ENCODE peak calls at places on chromosomes 6 and 20, in ten cellular contexts. V is Peyer's patch, R is lower lobe of right lung, A is right cardiac atrium, L is IMR-90, X is esophagus squamous epithelium, S is A549, W is endothelial cell of umbilical vein, Y is HAP-1, Z is transverse colon. H is an unnamed sample. For H3K4me1, the result is how much of the 10 kb centered on the place peaks cover.

GRCh38 chr6:44452725-44453124 is 65.2 kb downstream of the CDC5L start:
- DNase-seq in V (no peak), R (no peak), A (no peak), L (peak), X (no peak), S (no peak), W (peak), Y (no peak), Z (no peak), H (no peak)

GRCh38 chr6:144007779-144008500 is at the start of gene PLAGL1:
- DNase-seq in V (peak), R (peak), A (peak), L (peak), X (no peak), S (peak), W (peak), Y (no peak), Z (peak), H (peak)

GRCh38 chr6:111804627-111805235 is 68.5 kb downstream of the FYN start:
- DNase-seq in V (peak), R (no peak), A (peak), L (peak), X (no peak), S (no peak), W (peak), Y (no peak), Z (peak), H (no peak)

GRCh38 chr6:158703840-158704822 is 54.3 kb downstream of the SYTL3 start:
- DNase-seq in V (peak), R (peak), A (peak), L (peak), X (peak), S (peak), W (peak), Y (peak), Z (peak), H (peak)

GRCh38 chr20:6829510-6830116 is 62.1 kb downstream of the BMP2 start:
- DNase-seq in V (no peak), R (no peak), A (no peak), L (peak), X (no peak), S (no peak), W (peak), Y (no peak), Z (no peak), H (no peak)

GRCh38 chr6:105279463-105279862 is 99.6 kb upstream of the POPDC3 start:
- DNase-seq in V (no peak), R (no peak), A (no peak), L (no peak), X (no peak), S (no peak), W (no peak), Y (no peak), Z (no peak), H (no peak)

GRCh38 chr6:84449220-84449619 is 221.8 kb upstream of the CEP162 start:
- DNase-seq in V (no peak), R (no peak), A (no peak), L (no peak), X (no peak), S (no peak), W (peak), Y (no peak), Z (no peak), H (no peak)

GRCh38 chr6:158620963-158621693 is 23.4 kb downstream of the DYNLT1 start:
- DNase-seq in V (no peak), R (no peak), A (no peak), L (no peak), X (no peak), S (no peak), W (no peak), Y (no peak), Z (no peak), H (no peak)

GRCh38 chr6:80618953-80619352 is 512.5 kb downstream of the BCKDHB start:
- DNase-seq in V (no peak), R (no peak), A (no peak), L (peak), X (no peak), S (no peak), W (no peak), Y (no peak), Z (no peak), H (no peak)

GRCh38 chr6:7910654-7911344 is at the start of gene TXNDC5:
- DNase-seq in V (peak), R (peak), A (peak), L (peak), X (no peak), S (peak), W (peak), Y (peak), Z (peak), H (peak)

GRCh38 chr20:17844549-17845298 is 123.9 kb downstream of the SNX5 start:
- DNase-seq in V (no peak), R (no peak), A (peak), L (no peak), X (no peak), S (no peak), W (no peak), Y (no peak), Z (no peak), H (no peak)

GRCh38 chr20:13515291-13515690 is 123.4 kb downstream of the TASP1 start:
- DNase-seq in V (no peak), R (no peak), A (no peak), L (peak), X (no peak), S (no peak), W (no peak), Y (no peak), Z (no peak), H (no peak)

GRCh38 chr6:81683928-81684327 is 68.6 kb downstream of the TENT5A start:
- DNase-seq in V (no peak), R (no peak), A (no peak), L (peak), X (no peak), S (no peak), W (peak), Y (no peak), Z (no peak), H (no peak)

GRCh38 chr6:99745651-99746050 is 139.0 kb downstream of the PRDM13 start:
- DNase-seq in V (no peak), R (no peak), A (no peak), L (no peak), X (no peak), S (no peak), W (no peak), Y (no peak), Z (no peak), H (no peak)

GRCh38 chr6:168272379-168273011 is 47.1 kb downstream of the DACT2 start:
- DNase-seq in V (no peak), R (no peak), A (no peak), L (no peak), X (no peak), S (no peak), W (no peak), Y (no peak), Z (no peak), H (no peak)

GRCh38 chr6:4941782-4942672 is 61.8 kb downstream of the RPP40 start:
- DNase-seq in V (no peak), R (no peak), A (no peak), L (peak), X (no peak), S (peak), W (peak), Y (peak), Z (no peak), H (no peak)

GRCh38 chr6:109313139-109313538 is 69.1 kb downstream of the CD164 start:
- DNase-seq in V (no peak), R (no peak), A (no peak), L (no peak), X (no peak), S (no peak), W (no peak), Y (no peak), Z (no peak), H (no peak)

GRCh38 chr20:51542894-51543788 is 622 bp upstream of the NFATC2 start:
- DNase-seq in V (no peak), R (no peak), A (no peak), L (no peak), X (no peak), S (no peak), W (no peak), Y (no peak), Z (peak), H (no peak)
- H3K4me3 ChIP-seq in V (peak), R (peak), A (peak), L (no peak), X (peak), S (no peak), W (peak), Y (peak), Z (peak), H (peak)

DNA sequence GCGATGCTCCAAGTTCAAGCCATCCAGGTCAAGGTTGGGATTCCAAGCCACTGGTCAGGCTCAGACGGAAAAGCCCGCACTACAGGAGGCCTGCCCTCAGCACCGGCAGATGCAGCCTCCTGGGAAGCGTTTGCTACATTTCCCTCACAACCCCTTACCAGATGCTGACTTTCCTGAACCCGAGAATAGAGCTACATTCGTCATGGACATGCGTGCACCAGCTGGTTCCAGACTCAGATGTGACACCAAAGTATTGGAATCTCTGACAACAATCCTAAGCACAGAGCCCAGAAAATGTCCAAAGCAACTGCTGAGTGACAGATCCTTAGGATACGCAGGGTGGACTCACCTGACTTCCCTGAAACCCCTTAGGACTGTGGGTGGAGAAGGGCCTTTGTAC is 174.9 kb downstream of the SASH1 start:
- DNase-seq in V (no peak), R (no peak), A (no peak), L (no peak), X (no peak), S (no peak), W (no peak), Y (no peak), Z (no peak), H (no peak)
- H3K4me1 ChIP-seq in V (under half), R (under half), A (under half), L (under half), X (half or more), S (under half), W (under half), Y (under half), Z (under half), H (under half)

GRCh38 chr6:28254340-28254618 is 2.2 kb upstream of the ZKSCAN4 start:
- DNase-seq in V (no peak), R (no peak), A (no peak), L (no peak), X (no peak), S (no peak), W (no peak), Y (no peak), Z (no peak), H (no peak)

GRCh38 chr6:28248916-28249315 is 3.2 kb downstream of the ZKSCAN4 start:
- DNase-seq in V (no peak), R (no peak), A (no peak), L (no peak), X (no peak), S (no peak), W (no peak), Y (no peak), Z (no peak), H (no peak)

GRCh38 chr6:28251648-28252506 is at the start of gene ZKSCAN4:
- DNase-seq in V (peak), R (peak), A (peak), L (peak), X (no peak), S (peak), W (peak), Y (peak), Z (peak), H (peak)

GRCh38 chr6:28252507-28252975 is 472 bp upstream of the ZKSCAN4 start:
- DNase-seq in V (no peak), R (no peak), A (no peak), L (no peak), X (no peak), S (no peak), W (no peak), Y (no peak), Z (no peak), H (no peak)

DNA sequence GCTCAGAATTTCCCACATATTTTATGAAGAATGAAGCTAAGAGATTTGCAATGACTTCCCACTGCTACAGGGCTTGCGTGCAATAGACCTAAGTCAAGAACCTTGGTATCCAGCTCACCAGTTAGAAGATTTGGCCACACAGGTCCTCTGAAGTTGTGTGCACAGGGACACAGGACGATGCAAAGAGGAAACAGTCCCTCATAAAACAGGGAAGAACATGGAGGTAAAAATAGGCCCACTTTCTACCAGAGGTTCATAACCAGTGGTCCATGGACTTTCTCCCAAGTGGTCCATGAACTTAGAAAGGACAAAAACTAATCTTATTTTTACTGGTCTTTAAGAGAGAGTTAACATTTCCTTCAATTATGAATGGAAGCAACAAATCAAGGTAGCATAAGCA is 1.3 kb downstream of the ZKSCAN4 start:
- DNase-seq in V (no peak), R (no peak), A (no peak), L (no peak), X (no peak), S (no peak), W (no peak), Y (no peak), Z (no peak), H (no peak)
- H3K4me3 ChIP-seq in V (peak), R (peak), A (peak), L (peak), X (peak), S (peak), W (peak), Y (peak), Z (no peak), H (no peak)

DNA sequence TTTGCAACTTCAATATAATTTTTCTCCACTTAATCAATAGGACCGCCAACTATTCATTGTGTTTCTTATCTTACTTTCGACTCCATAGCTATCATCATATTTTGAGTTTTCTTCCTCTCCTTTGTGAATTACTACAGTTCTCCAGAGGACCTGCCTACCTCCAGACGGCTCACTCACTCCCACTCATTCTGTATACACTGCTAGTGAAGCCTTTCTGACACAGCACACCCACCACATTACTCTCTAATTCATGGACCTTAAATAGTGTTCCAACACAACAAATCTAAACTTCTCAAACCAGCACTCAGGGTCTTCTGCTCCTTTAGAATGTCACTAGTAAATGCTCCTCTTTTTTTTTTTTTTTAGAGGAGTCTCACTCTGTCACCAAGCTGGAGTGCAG is 23.8 kb downstream of the FKBP5 start:
- DNase-seq in V (no peak), R (no peak), A (no peak), L (peak), X (no peak), S (no peak), W (no peak), Y (no peak), Z (no peak), H (no peak)
- H3K4me1 ChIP-seq in V (under half), R (half or more), A (under half), L (under half), X (half or more), S (under half), W (half or more), Y (under half), Z (under half), H (under half)

GRCh38 chr20:1894471-1894950 is 696 bp upstream of the SIRPA start:
- DNase-seq in V (no peak), R (no peak), A (peak), L (peak), X (no peak), S (peak), W (peak), Y (peak), Z (peak), H (peak)
- H3K4me3 ChIP-seq in V (peak), R (peak), A (peak), L (peak), X (peak), S (peak), W (peak), Y (peak), Z (peak), H (peak)

DNA sequence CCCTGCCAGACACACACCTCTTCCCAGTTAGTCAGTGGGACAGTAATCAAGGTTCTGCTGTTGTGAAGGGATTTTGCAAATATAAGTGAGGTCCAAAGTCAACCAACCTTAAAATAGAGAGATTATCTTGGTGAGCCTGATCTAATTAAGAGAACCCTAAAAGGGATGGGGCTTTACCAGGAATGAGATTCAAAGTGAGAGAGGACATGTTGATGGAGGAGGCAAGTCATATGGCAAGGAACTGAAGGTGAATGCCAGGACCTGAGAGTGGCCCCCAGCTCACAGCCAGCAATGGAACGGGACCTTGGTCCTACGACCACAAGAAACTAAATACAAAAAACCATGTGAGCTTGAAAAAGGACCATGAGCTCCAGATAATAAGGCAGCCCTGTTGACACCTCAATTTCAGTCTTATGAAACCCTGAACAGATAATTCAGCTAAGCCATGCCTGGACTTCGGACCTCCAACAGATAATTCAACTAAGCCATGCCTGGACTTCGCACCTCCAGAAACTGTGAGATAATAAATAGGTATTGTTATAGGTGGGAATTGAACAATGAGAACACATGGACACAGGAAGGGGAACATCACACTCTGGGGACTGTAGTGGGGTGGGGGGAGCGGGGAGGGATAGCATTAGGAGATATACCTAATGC is 253.4 kb downstream of the GMPR start:
- DNase-seq in V (peak), R (no peak), A (no peak), L (no peak), X (no peak), S (no peak), W (no peak), Y (no peak), Z (no peak), H (no peak)
- H3K4me1 ChIP-seq in V (under half), R (under half), A (under half), L (under half), X (half or more), S (under half), W (under half), Y (under half), Z (under half), H (under half)

GRCh38 chr20:58851969-58852458 is 502 bp upstream of the GNAS start:
- DNase-seq in V (no peak), R (no peak), A (no peak), L (no peak), X (no peak), S (no peak), W (no peak), Y (no peak), Z (no peak), H (no peak)
- H3K4me3 ChIP-seq in V (peak), R (peak), A (peak), L (peak), X (peak), S (peak), W (no peak), Y (no peak), Z (peak), H (no peak)

GRCh38 chr20:57479196-57479595 is 45.7 kb downstream of the CTCFL start:
- DNase-seq in V (peak), R (no peak), A (no peak), L (no peak), X (no peak), S (no peak), W (no peak), Y (no peak), Z (no peak), H (no peak)
- H3K4me1 ChIP-seq in V (under half), R (under half), A (under half), L (under half), X (under half), S (under half), W (under half), Y (under half), Z (under half), H (under half)